ENCODE peak calls at places on chromosomes 16 and 17, in seven cellular contexts. D is heart left ventricle, Q is cardiac fibroblast, R is AG10803, L is mucosa of descending colon, F is left ventricle myocardium inferior, S is fibroblast of villous mesenchyme. K is an unnamed sample.

GRCh38 chr16:28925386-28926228 is 569 bp upstream of the RABEP2 start:
- DNase-seq in D (peak), Q (peak), R (peak), L (peak), F (peak), S (peak), K (no peak)

GRCh38 chr16:89472711-89473075 is 17.7 kb downstream of the ANKRD11 start:
- DNase-seq in D (no peak), Q (no peak), R (no peak), L (no peak), F (no peak), S (no peak), K (no peak)

GRCh38 chr16:89506791-89507191 is 1.4 kb upstream of the SPG7 start:
- DNase-seq in D (no peak), Q (no peak), R (no peak), L (no peak), F (no peak), S (no peak), K (no peak)

GRCh38 chr17:64216030-64216384 is 47.1 kb downstream of the TEX2 start:
- DNase-seq in D (no peak), Q (peak), R (peak), L (no peak), F (no peak), S (peak), K (no peak)

GRCh38 chr16:70590722-70591438 is 55.5 kb upstream of the IL34 start:
- DNase-seq in D (no peak), Q (peak), R (no peak), L (no peak), F (no peak), S (no peak), K (no peak)

GRCh38 chr16:53546988-53547391 is 44.0 kb upstream of the AKTIP start:
- DNase-seq in D (no peak), Q (peak), R (no peak), L (no peak), F (no peak), S (no peak), K (no peak)

GRCh38 chr16:72311426-72311825 is 139.5 kb upstream of the PMFBP1 start:
- DNase-seq in D (no peak), Q (peak), R (peak), L (no peak), F (no peak), S (peak), K (no peak)

GRCh38 chr17:19013806-19014627 is 9.5 kb upstream of the FAM83G start:
- DNase-seq in D (no peak), Q (no peak), R (no peak), L (no peak), F (no peak), S (no peak), K (peak)

GRCh38 chr17:83051423-83052240 is 27.8 kb upstream of the METRNL start:
- DNase-seq in D (peak), Q (peak), R (peak), L (peak), F (peak), S (peak), K (peak)

GRCh38 chr17:82332669-82333278 is 792 bp downstream of the SECTM1 start:
- DNase-seq in D (peak), Q (peak), R (peak), L (peak), F (peak), S (peak), K (peak)

GRCh38 chr17:62807812-62808575 is at the start of gene MARCHF10:
- DNase-seq in D (peak), Q (no peak), R (no peak), L (peak), F (no peak), S (no peak), K (no peak)

GRCh38 chr17:13520899-13521572 is 80.7 kb downstream of the HS3ST3A1 start:
- DNase-seq in D (no peak), Q (peak), R (peak), L (no peak), F (no peak), S (peak), K (no peak)

GRCh38 chr16:84585886-84586285 is 32.0 kb downstream of the COTL1 start:
- DNase-seq in D (no peak), Q (no peak), R (no peak), L (no peak), F (no peak), S (no peak), K (no peak)

GRCh38 chr16:65070831-65071230 is 51.0 kb downstream of the CDH11 start:
- DNase-seq in D (peak), Q (peak), R (peak), L (peak), F (peak), S (peak), K (peak)

GRCh38 chr17:81607431-81607830 is 29.5 kb downstream of the NPLOC4 start:
- DNase-seq in D (no peak), Q (no peak), R (peak), L (no peak), F (no peak), S (no peak), K (no peak)

GRCh38 chr17:43530303-43531081 is 15.6 kb downstream of the ETV4 start:
- DNase-seq in D (peak), Q (peak), R (peak), L (peak), F (peak), S (peak), K (peak)

GRCh38 chr17:56727876-56728617 is 105.7 kb downstream of the C17orf67 start:
- DNase-seq in D (no peak), Q (no peak), R (no peak), L (no peak), F (no peak), S (no peak), K (no peak)

GRCh38 chr16:22648941-22649340 is 138.2 kb downstream of the NPIPB5 start:
- DNase-seq in D (no peak), Q (no peak), R (no peak), L (no peak), F (no peak), S (no peak), K (peak)

GRCh38 chr17:59761385-59762021 is 54.0 kb downstream of the VMP1 start:
- DNase-seq in D (no peak), Q (peak), R (peak), L (no peak), F (no peak), S (peak), K (no peak)

GRCh38 chr16:9954181-9954580 is 228.0 kb downstream of the GRIN2A start:
- DNase-seq in D (no peak), Q (no peak), R (peak), L (no peak), F (no peak), S (peak), K (no peak)

GRCh38 chr16:74607967-74608356 is 1.0 kb upstream of the GLG1 start:
- DNase-seq in D (no peak), Q (no peak), R (peak), L (no peak), F (no peak), S (peak), K (no peak)

GRCh38 chr16:69160192-69160591 is 26.8 kb upstream of the SNTB2 start:
- DNase-seq in D (no peak), Q (no peak), R (no peak), L (no peak), F (no peak), S (no peak), K (no peak)

GRCh38 chr17:82876602-82877391 is 37.0 kb upstream of the ZNF750 start:
- DNase-seq in D (peak), Q (peak), R (peak), L (peak), F (peak), S (peak), K (peak)

GRCh38 chr17:55577687-55578086 is 66.4 kb upstream of the SMIM36 start:
- DNase-seq in D (peak), Q (peak), R (no peak), L (peak), F (peak), S (no peak), K (no peak)

GRCh38 chr17:47272491-47272890 is 18.9 kb downstream of the ITGB3 start:
- DNase-seq in D (no peak), Q (no peak), R (no peak), L (no peak), F (no peak), S (no peak), K (no peak)

GRCh38 chr17:1484586-1485310 is 7.7 kb downstream of the MYO1C start:
- DNase-seq in D (peak), Q (peak), R (no peak), L (peak), F (peak), S (peak), K (peak)

GRCh38 chr17:63697341-63698286 is 2.3 kb downstream of the LIMD2 start:
- DNase-seq in D (peak), Q (peak), R (peak), L (peak), F (peak), S (peak), K (peak)

GRCh38 chr16:88102597-88102996 is 151.4 kb downstream of the BANP start:
- DNase-seq in D (no peak), Q (no peak), R (no peak), L (no peak), F (no peak), S (no peak), K (no peak)

GRCh38 chr17:13209091-13209490 is 191.3 kb upstream of the ELAC2 start:
- DNase-seq in D (no peak), Q (peak), R (no peak), L (no peak), F (no peak), S (no peak), K (no peak)

GRCh38 chr17:74875155-74875969 is 2.6 kb upstream of the FDXR start:
- DNase-seq in D (no peak), Q (no peak), R (no peak), L (no peak), F (no peak), S (no peak), K (no peak)

GRCh38 chr17:45228985-45229517 is 7.4 kb downstream of the FMNL1 start:
- DNase-seq in D (peak), Q (peak), R (peak), L (peak), F (peak), S (peak), K (peak)

GRCh38 chr17:37770631-37771518 is 26.0 kb upstream of the HNF1B start:
- DNase-seq in D (peak), Q (peak), R (peak), L (peak), F (peak), S (peak), K (peak)

DNA sequence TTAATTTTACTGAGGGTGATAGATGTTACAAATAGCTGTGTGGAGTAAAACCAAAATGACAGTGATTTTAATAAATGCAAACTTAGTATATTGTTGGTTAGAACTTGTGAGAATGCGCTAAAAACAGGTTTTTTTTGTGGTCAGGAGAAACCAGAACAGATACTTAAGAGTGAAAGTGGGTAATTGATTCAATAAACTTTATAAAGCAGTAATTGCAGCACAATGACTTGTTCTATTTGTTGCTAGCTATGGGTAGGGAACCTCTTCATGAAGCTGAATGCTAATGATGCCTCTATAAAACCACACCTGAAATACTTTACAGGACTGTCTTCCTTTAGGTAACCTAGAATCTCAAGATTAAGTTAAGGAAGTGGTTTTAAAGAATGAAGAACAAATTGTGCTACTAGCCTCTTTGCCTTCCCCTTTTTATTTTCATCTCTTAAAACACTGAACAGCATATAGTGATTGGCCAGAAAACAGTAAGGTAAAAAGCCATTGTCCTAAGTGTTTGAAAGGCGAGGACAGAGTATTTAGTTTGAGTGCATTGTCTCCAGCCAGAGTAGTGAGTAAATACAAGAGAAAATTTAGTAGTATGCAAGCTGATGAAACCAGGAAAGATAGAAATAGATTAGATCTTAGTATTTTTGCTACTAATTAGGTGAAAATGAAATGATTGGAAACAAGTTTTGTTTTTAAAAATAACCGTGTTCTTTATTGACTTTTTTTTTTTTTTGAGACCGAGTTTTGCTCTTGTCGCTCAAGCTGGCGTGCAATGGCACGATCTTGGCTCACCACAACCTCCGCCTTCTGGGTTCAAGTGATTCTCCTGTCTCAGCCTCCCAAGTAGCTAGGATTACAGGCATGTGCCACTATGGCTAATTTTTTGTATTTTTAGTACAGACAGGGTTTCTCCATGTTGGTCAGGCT is 6.0 kb downstream of the GGNBP2 start:
- DNase-seq in D (no peak), Q (no peak), R (no peak), L (no peak), F (no peak), S (no peak), K (no peak)
- H3K4me3 ChIP-seq in D (no peak), Q (no peak), R (no peak), L (no peak), F (no peak), S (no peak), K (no peak)

GRCh38 chr16:27790546-27791403 is 240.8 kb downstream of the KATNIP start:
- DNase-seq in D (no peak), Q (no peak), R (no peak), L (no peak), F (no peak), S (no peak), K (peak)
- TF ChIP-seq CTCF in D (no peak), Q (no peak), R (no peak), L (no peak), F (no peak), S (no peak), K (no peak)

GRCh38 chr16:85751665-85752501 is 987 bp upstream of the C16orf74 start:
- DNase-seq in D (no peak), Q (no peak), R (no peak), L (no peak), F (no peak), S (no peak), K (no peak)
- H3K4me3 ChIP-seq in D (no peak), Q (no peak), R (no peak), L (no peak), F (peak), S (no peak), K (no peak)

GRCh38 chr16:27428035-27428785 is 26.2 kb downstream of the IL21R start:
- DNase-seq in D (peak), Q (no peak), R (no peak), L (no peak), F (no peak), S (no peak), K (peak)
- TF ChIP-seq CTCF in D (no peak), Q (peak), R (no peak), L (no peak), F (no peak), S (peak), K (peak)

DNA sequence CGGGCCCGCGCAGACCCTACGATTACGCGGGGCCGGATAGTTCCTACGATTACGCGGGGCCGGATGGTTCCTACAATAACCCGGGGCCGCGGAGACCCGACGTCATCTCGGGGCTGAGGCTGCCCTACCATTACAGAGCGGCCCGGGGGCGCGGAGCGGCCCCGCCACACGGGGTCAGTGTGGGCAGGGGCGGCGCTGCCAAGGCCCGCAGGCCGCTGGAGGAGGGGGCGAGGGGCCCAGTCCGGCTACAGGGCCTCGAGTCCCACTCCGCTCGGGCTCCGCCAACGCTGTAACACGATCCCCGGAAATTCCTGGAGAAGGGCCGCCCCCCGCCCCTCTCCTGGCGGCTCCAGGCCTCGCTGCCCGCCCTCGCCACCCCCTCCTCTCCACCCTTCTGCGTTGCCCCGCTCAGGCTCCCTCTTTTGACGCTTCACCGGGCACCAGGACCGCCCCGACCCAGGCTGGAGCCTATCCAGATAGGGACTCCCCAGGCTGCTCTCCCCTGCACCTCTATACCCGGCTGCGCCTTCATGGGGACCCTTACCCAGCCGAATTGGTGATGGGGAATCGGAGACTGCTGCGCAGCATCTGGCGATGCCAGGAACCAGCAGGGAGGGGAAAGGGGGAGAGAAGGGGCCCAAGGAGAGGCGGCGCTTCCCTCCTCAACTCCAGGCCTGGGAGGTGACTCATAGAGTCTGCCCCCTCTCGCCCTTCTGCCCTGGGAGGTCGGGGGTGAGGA is at the start of gene RAB34:
- DNase-seq in D (peak), Q (peak), R (peak), L (peak), F (peak), S (peak), K (no peak)
- H3K4me3 ChIP-seq in D (peak), Q (peak), R (peak), L (peak), F (peak), S (peak), K (peak)

GRCh38 chr17:27353469-27354050 is 59.6 kb downstream of the WSB1 start:
- DNase-seq in D (peak), Q (peak), R (peak), L (peak), F (peak), S (peak), K (peak)
- TF ChIP-seq CTCF in D (peak), Q (peak), R (peak), L (peak), F (peak), S (peak), K (peak)

GRCh38 chr16:30567160-30567990 is 4.1 kb downstream of the ZNF688 start:
- DNase-seq in D (no peak), Q (no peak), R (no peak), L (no peak), F (no peak), S (no peak), K (no peak)
- H3K4me3 ChIP-seq in D (no peak), Q (no peak), R (no peak), L (no peak), F (no peak), S (no peak), K (no peak)

DNA sequence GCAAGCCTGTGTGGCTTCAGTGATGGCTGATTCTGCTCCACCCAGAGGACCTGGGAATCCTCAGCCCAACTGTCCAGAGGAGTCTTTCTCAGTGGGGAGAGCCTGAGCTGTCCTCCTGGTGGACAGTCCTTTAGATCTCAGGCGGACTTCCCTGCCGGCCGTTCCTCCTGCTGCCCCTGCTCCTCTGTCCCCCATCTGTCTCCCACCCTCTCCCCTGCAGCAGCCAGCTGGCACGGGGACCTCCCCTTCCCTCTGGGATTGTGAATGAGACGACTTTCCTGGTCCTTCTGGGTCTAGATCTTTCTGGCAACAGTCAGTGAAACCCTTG is 279.7 kb downstream of the SEC14L1 start:
- DNase-seq in D (no peak), Q (no peak), R (no peak), L (no peak), F (no peak), S (no peak), K (no peak)
- TF ChIP-seq CTCF in D (no peak), Q (no peak), R (peak), L (no peak), F (no peak), S (peak), K (no peak)

GRCh38 chr16:83345846-83346245 is 461.9 kb upstream of the HSBP1 start:
- DNase-seq in D (no peak), Q (no peak), R (no peak), L (no peak), F (no peak), S (no peak), K (no peak)
- H3K4me3 ChIP-seq in D (no peak), Q (no peak), R (peak), L (no peak), F (no peak), S (no peak), K (no peak)

GRCh38 chr17:50184057-50184456 is 17.4 kb downstream of the COL1A1 start:
- DNase-seq in D (no peak), Q (no peak), R (peak), L (no peak), F (no peak), S (peak), K (no peak)
- TF ChIP-seq CTCF in D (no peak), Q (peak), R (peak), L (no peak), F (no peak), S (peak), K (no peak)